ENCODE peak calls at places on chromosomes 5 and 9, in six cellular contexts. One of them, this sample, is unnamed.

GRCh38 chr5:10632110-10632903 is 68.4 kb downstream of the ANKRD33B start:
- DNase-seq in choroid plexus epithelial cell: peak
- DNase-seq in testis: no peak
- DNase-seq in B cell: peak
- DNase-seq in uterus: no peak
- DNase-seq in AG04449: no peak
- DNase-seq in this sample: peak

GRCh38 chr9:110257097-110257955 is 1.0 kb upstream of the TXN start:
- DNase-seq in choroid plexus epithelial cell: peak
- DNase-seq in AG04449: no peak
- DNase-seq in testis: peak
- DNase-seq in B cell: no peak
- DNase-seq in uterus: peak
- DNase-seq in this sample: peak

GRCh38 chr9:91047993-91048607 is 246.5 kb downstream of the SYK start:
- DNase-seq in testis: no peak
- DNase-seq in choroid plexus epithelial cell: peak
- DNase-seq in uterus: no peak
- DNase-seq in AG04449: peak
- DNase-seq in B cell: no peak
- DNase-seq in this sample: no peak

GRCh38 chr5:167952278-167952990 is 339.0 kb upstream of the WWC1 start:
- DNase-seq in testis: no peak
- DNase-seq in choroid plexus epithelial cell: no peak
- DNase-seq in uterus: no peak
- DNase-seq in AG04449: no peak
- DNase-seq in B cell: no peak
- DNase-seq in this sample: no peak

GRCh38 chr9:19085295-19085694 is 17.4 kb downstream of the HAUS6 start:
- DNase-seq in AG04449: no peak
- DNase-seq in testis: no peak
- DNase-seq in uterus: no peak
- DNase-seq in choroid plexus epithelial cell: peak
- DNase-seq in B cell: no peak
- DNase-seq in this sample: peak

GRCh38 chr5:134543820-134544692 is 18.6 kb downstream of the JADE2 start:
- DNase-seq in B cell: peak
- DNase-seq in testis: no peak
- DNase-seq in AG04449: no peak
- DNase-seq in choroid plexus epithelial cell: no peak
- DNase-seq in uterus: no peak
- DNase-seq in this sample: peak

GRCh38 chr9:126605792-126606482 is 7.8 kb upstream of the LMX1B start:
- DNase-seq in AG04449: no peak
- DNase-seq in choroid plexus epithelial cell: no peak
- DNase-seq in testis: no peak
- DNase-seq in uterus: no peak
- DNase-seq in B cell: no peak
- DNase-seq in this sample: no peak

GRCh38 chr5:100797863-100798262 is 105.2 kb downstream of the ST8SIA4 start:
- DNase-seq in choroid plexus epithelial cell: peak
- DNase-seq in AG04449: no peak
- DNase-seq in testis: no peak
- DNase-seq in uterus: no peak
- DNase-seq in B cell: no peak
- DNase-seq in this sample: no peak

GRCh38 chr5:117188207-117188606 is 613.6 kb upstream of the SEMA6A start:
- DNase-seq in choroid plexus epithelial cell: no peak
- DNase-seq in AG04449: no peak
- DNase-seq in B cell: no peak
- DNase-seq in testis: no peak
- DNase-seq in uterus: no peak
- DNase-seq in this sample: no peak

GRCh38 chr5:1159341-1159675 is 42.1 kb upstream of the SLC6A19 start:
- DNase-seq in uterus: no peak
- DNase-seq in choroid plexus epithelial cell: no peak
- DNase-seq in testis: no peak
- DNase-seq in AG04449: no peak
- DNase-seq in B cell: no peak
- DNase-seq in this sample: no peak

GRCh38 chr5:141877478-141878185 is 578 bp downstream of the PCDH1 start:
- DNase-seq in uterus: peak
- DNase-seq in testis: peak
- DNase-seq in choroid plexus epithelial cell: no peak
- DNase-seq in AG04449: no peak
- DNase-seq in B cell: no peak
- DNase-seq in this sample: no peak

GRCh38 chr5:37554938-37555337 is 175.8 kb downstream of the WDR70 start:
- DNase-seq in choroid plexus epithelial cell: peak
- DNase-seq in AG04449: no peak
- DNase-seq in B cell: no peak
- DNase-seq in uterus: no peak
- DNase-seq in testis: no peak
- DNase-seq in this sample: peak

GRCh38 chr9:94085062-94085639 is 887 bp downstream of the PTPDC1 start:
- DNase-seq in B cell: no peak
- DNase-seq in AG04449: no peak
- DNase-seq in testis: peak
- DNase-seq in choroid plexus epithelial cell: peak
- DNase-seq in uterus: no peak
- DNase-seq in this sample: no peak

GRCh38 chr5:1874820-1875219 is 7.9 kb downstream of the IRX4 start:
- DNase-seq in testis: no peak
- DNase-seq in B cell: no peak
- DNase-seq in uterus: no peak
- DNase-seq in choroid plexus epithelial cell: no peak
- DNase-seq in AG04449: no peak
- DNase-seq in this sample: no peak

GRCh38 chr5:106121972-106122605 is 1548.6 kb downstream of the EFNA5 start:
- DNase-seq in choroid plexus epithelial cell: peak
- DNase-seq in uterus: no peak
- DNase-seq in B cell: no peak
- DNase-seq in testis: peak
- DNase-seq in AG04449: no peak
- DNase-seq in this sample: peak

GRCh38 chr5:77389746-77390145 is 102.4 kb downstream of the WDR41 start:
- DNase-seq in AG04449: no peak
- DNase-seq in B cell: no peak
- DNase-seq in testis: no peak
- DNase-seq in uterus: no peak
- DNase-seq in choroid plexus epithelial cell: no peak
- DNase-seq in this sample: no peak

GRCh38 chr9:38107811-38108304 is 38.8 kb upstream of the SHB start:
- DNase-seq in choroid plexus epithelial cell: no peak
- DNase-seq in testis: no peak
- DNase-seq in B cell: no peak
- DNase-seq in uterus: no peak
- DNase-seq in AG04449: no peak
- DNase-seq in this sample: no peak

GRCh38 chr9:35816708-35817107 is 1.9 kb upstream of the HINT2 start:
- DNase-seq in testis: no peak
- DNase-seq in B cell: no peak
- DNase-seq in uterus: no peak
- DNase-seq in AG04449: no peak
- DNase-seq in choroid plexus epithelial cell: no peak
- DNase-seq in this sample: no peak

GRCh38 chr9:35813434-35814105 is 1.3 kb downstream of the HINT2 start:
- DNase-seq in AG04449: no peak
- DNase-seq in testis: no peak
- DNase-seq in choroid plexus epithelial cell: peak
- DNase-seq in B cell: peak
- DNase-seq in uterus: no peak
- DNase-seq in this sample: no peak

GRCh38 chr9:35814106-35814840 is 569 bp downstream of the HINT2 start:
- DNase-seq in uterus: peak
- DNase-seq in AG04449: no peak
- DNase-seq in choroid plexus epithelial cell: peak
- DNase-seq in B cell: peak
- DNase-seq in testis: peak
- DNase-seq in this sample: peak

GRCh38 chr9:35812025-35812602 is at the start of gene SPAG8:
- DNase-seq in choroid plexus epithelial cell: peak
- DNase-seq in AG04449: no peak
- DNase-seq in testis: peak
- DNase-seq in B cell: peak
- DNase-seq in uterus: peak
- DNase-seq in this sample: peak

GRCh38 chr9:35814841-35815543 is at the start of gene HINT2:
- DNase-seq in AG04449: peak
- DNase-seq in choroid plexus epithelial cell: peak
- DNase-seq in uterus: peak
- DNase-seq in testis: peak
- DNase-seq in B cell: peak
- DNase-seq in this sample: peak
- TF ChIP-seq CTCF in AG04449: no peak
- TF ChIP-seq CTCF in choroid plexus epithelial cell: no peak
- TF ChIP-seq CTCF in uterus: no peak
- TF ChIP-seq CTCF in testis: no peak
- TF ChIP-seq CTCF in B cell: no peak
- TF ChIP-seq CTCF in this sample: no peak

DNA sequence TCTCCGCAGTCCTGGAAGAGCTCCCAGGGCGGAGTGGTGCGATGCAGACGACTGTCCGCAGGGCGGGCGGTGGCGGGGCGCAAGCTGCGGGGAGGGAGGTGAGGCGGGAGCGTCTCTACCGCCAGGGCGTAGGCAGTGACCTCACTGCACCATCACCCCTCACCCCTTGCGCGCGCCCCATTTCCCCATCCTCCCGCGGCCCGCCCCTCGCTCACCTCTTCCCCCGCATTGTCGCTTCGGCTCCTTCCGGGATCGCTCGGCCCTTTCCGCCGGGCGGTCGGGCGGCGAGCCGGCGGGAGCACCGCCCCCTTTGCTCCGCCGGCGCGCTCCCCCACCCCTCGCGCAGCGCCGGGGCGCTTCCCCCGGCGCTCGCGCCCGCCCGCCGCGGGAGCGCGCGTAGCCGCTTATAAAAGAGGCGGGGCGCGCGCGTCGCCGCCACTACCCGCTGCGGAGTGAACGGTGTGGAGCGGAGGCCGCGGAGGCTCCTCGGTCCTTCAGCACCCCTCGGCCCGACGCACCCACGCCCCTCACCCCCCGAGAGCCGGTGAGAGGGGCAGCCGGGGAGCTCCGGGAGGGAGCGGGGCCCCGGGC is at the start of gene SPTAN1:
- DNase-seq in B cell: peak
- DNase-seq in testis: peak
- DNase-seq in AG04449: no peak
- DNase-seq in choroid plexus epithelial cell: peak
- DNase-seq in uterus: peak
- DNase-seq in this sample: peak
- TF ChIP-seq CTCF in B cell: no peak
- TF ChIP-seq CTCF in testis: no peak
- TF ChIP-seq CTCF in AG04449: peak
- TF ChIP-seq CTCF in choroid plexus epithelial cell: no peak
- TF ChIP-seq CTCF in uterus: no peak
- TF ChIP-seq CTCF in this sample: no peak

GRCh38 chr5:36495638-36496010 is 110.8 kb upstream of the SLC1A3 start:
- DNase-seq in uterus: no peak
- DNase-seq in AG04449: no peak
- DNase-seq in choroid plexus epithelial cell: peak
- DNase-seq in B cell: no peak
- DNase-seq in testis: no peak
- DNase-seq in this sample: no peak

GRCh38 chr5:36494028-36494427 is 112.4 kb upstream of the SLC1A3 start:
- DNase-seq in uterus: no peak
- DNase-seq in AG04449: no peak
- DNase-seq in B cell: no peak
- DNase-seq in choroid plexus epithelial cell: no peak
- DNase-seq in testis: no peak
- DNase-seq in this sample: no peak

GRCh38 chr5:36491860-36492259 is 114.5 kb upstream of the SLC1A3 start:
- DNase-seq in AG04449: no peak
- DNase-seq in testis: no peak
- DNase-seq in uterus: no peak
- DNase-seq in B cell: no peak
- DNase-seq in choroid plexus epithelial cell: no peak
- DNase-seq in this sample: no peak

GRCh38 chr5:36494756-36495637 is 111.4 kb upstream of the SLC1A3 start:
- DNase-seq in B cell: no peak
- DNase-seq in uterus: no peak
- DNase-seq in AG04449: no peak
- DNase-seq in choroid plexus epithelial cell: peak
- DNase-seq in testis: peak
- DNase-seq in this sample: no peak

DNA sequence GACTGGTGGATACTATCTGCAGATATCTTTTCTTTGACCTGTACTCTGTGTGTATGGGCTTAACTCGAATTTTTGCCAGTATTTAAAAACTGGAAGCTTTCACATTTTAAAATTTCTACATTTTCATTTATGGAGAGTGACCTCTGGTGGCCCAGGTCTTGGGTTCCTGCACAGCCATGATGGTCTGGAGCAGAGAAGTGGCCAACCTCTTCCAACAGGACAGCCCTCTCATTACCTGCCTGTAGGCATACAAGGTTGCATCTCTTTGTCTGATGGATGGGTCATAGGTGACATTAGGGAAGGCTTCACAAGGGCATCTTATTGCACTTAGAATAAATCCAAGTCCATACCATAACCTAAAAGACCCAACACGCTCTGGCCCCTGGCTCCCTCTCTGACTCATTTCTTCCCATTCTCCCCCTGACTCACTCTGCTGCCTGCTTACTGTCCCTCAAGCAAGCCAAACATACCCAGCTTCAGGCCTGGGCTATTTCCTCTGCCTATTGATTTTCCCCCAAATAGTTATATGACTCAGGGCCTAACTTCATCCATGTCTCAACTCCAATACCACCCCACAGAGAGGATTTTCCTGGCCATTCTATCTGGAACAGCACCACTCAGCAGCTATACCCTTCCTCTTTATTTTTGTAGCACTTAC is 113.3 kb upstream of the SLC1A3 start:
- DNase-seq in uterus: no peak
- DNase-seq in testis: no peak
- DNase-seq in B cell: no peak
- DNase-seq in choroid plexus epithelial cell: peak
- DNase-seq in AG04449: no peak
- DNase-seq in this sample: no peak
- TF ChIP-seq CTCF in uterus: no peak
- TF ChIP-seq CTCF in testis: no peak
- TF ChIP-seq CTCF in B cell: no peak
- TF ChIP-seq CTCF in choroid plexus epithelial cell: no peak
- TF ChIP-seq CTCF in AG04449: no peak
- TF ChIP-seq CTCF in this sample: no peak

GRCh38 chr9:108963459-108964143 is 29.4 kb downstream of the ABITRAM start:
- DNase-seq in AG04449: no peak
- DNase-seq in B cell: no peak
- DNase-seq in choroid plexus epithelial cell: peak
- DNase-seq in testis: peak
- DNase-seq in uterus: no peak
- DNase-seq in this sample: no peak

GRCh38 chr9:108973876-108974275 is 39.4 kb downstream of the CTNNAL1 start:
- DNase-seq in choroid plexus epithelial cell: peak
- DNase-seq in testis: peak
- DNase-seq in B cell: no peak
- DNase-seq in uterus: no peak
- DNase-seq in AG04449: no peak
- DNase-seq in this sample: no peak

GRCh38 chr9:108972626-108973209 is 38.5 kb downstream of the ABITRAM start:
- DNase-seq in testis: no peak
- DNase-seq in uterus: no peak
- DNase-seq in choroid plexus epithelial cell: peak
- DNase-seq in B cell: no peak
- DNase-seq in AG04449: no peak
- DNase-seq in this sample: no peak

GRCh38 chr9:108972186-108972585 is 38.0 kb downstream of the ABITRAM start:
- DNase-seq in B cell: no peak
- DNase-seq in AG04449: no peak
- DNase-seq in uterus: no peak
- DNase-seq in choroid plexus epithelial cell: peak
- DNase-seq in testis: no peak
- DNase-seq in this sample: no peak

GRCh38 chr9:108967916-108968315 is 33.7 kb downstream of the ABITRAM start:
- DNase-seq in AG04449: no peak
- DNase-seq in choroid plexus epithelial cell: no peak
- DNase-seq in uterus: no peak
- DNase-seq in testis: no peak
- DNase-seq in B cell: no peak
- DNase-seq in this sample: no peak
- TF ChIP-seq CTCF in AG04449: no peak
- TF ChIP-seq CTCF in choroid plexus epithelial cell: no peak
- TF ChIP-seq CTCF in uterus: no peak
- TF ChIP-seq CTCF in testis: no peak
- TF ChIP-seq CTCF in B cell: no peak
- TF ChIP-seq CTCF in this sample: no peak

This sample was measured in GM20000.